ENCODE peak calls at places on chromosomes 6 and 20, in eight cellular contexts. N, I, U, S, W, C, K and A are unnamed samples. For H3K9me3, the result is how much of the 10 kb centered on the place peaks cover.

GRCh38 chr6:91135406-91135805 is 548.5 kb upstream of the MAP3K7 start:
- DNase-seq in I (no peak), N (no peak), U (no peak), K (no peak), S (no peak), W (no peak), C (no peak), A (no peak)

GRCh38 chr6:139080255-139080920 is 51.8 kb downstream of the ABRACL start:
- DNase-seq in C (peak), W (peak), K (no peak), I (peak), N (no peak), U (no peak), S (no peak), A (no peak)

GRCh38 chr20:25042531-25043498 is 15.1 kb downstream of the ACSS1 start:
- DNase-seq in K (peak), I (no peak), N (peak), S (peak), C (no peak), W (no peak), U (no peak), A (peak)

GRCh38 chr20:62238569-62239277 is 402 bp downstream of the OSBPL2 start:
- DNase-seq in N (no peak), S (no peak), K (peak), I (peak), U (no peak), W (no peak), C (no peak), A (peak)

GRCh38 chr20:38805958-38806854 is 709 bp downstream of the PPP1R16B start:
- DNase-seq in W (no peak), I (no peak), C (no peak), K (no peak), U (no peak), S (peak), N (peak), A (peak)

GRCh38 chr6:118860880-118861279 is 33.1 kb upstream of the ASF1A start:
- DNase-seq in N (no peak), U (no peak), S (no peak), C (no peak), I (no peak), K (no peak), W (no peak), A (no peak)

GRCh38 chr20:33370296-33370695 is 31.0 kb downstream of the CDK5RAP1 start:
- DNase-seq in W (peak), I (no peak), S (no peak), U (no peak), N (peak), C (no peak), K (no peak), A (no peak)

GRCh38 chr6:56760842-56761241 is 118.2 kb upstream of the DST start:
- DNase-seq in S (no peak), W (no peak), C (no peak), U (no peak), N (no peak), I (no peak), K (no peak), A (no peak)

GRCh38 chr6:119314894-119315272 is 34.7 kb downstream of the MAN1A1 start:
- DNase-seq in I (no peak), N (no peak), K (no peak), C (no peak), W (no peak), S (no peak), U (no peak), A (no peak)

GRCh38 chr6:93164781-93165180 is 254.6 kb downstream of the EPHA7 start:
- DNase-seq in S (no peak), W (peak), K (no peak), N (no peak), C (no peak), I (peak), U (no peak), A (no peak)

GRCh38 chr6:151808331-151809241 is 1.1 kb downstream of the ESR1 start:
- DNase-seq in C (no peak), S (no peak), K (no peak), W (no peak), U (no peak), I (no peak), N (no peak), A (peak)

GRCh38 chr6:71486466-71486865 is 197.9 kb downstream of the OGFRL1 start:
- DNase-seq in C (no peak), U (no peak), W (peak), S (no peak), K (no peak), N (no peak), I (no peak), A (no peak)

GRCh38 chr6:35317483-35318199 is 20.0 kb downstream of the DEF6 start:
- DNase-seq in C (no peak), N (no peak), W (no peak), K (peak), S (no peak), U (no peak), I (peak), A (peak)

GRCh38 chr20:42364446-42364845 is 746.3 kb upstream of the CHD6 start:
- DNase-seq in W (no peak), C (no peak), N (no peak), U (no peak), I (no peak), K (no peak), S (no peak), A (no peak)

GRCh38 chr20:39109933-39110818 is 148.0 kb downstream of the DHX35 start:
- DNase-seq in U (no peak), N (no peak), S (no peak), K (no peak), W (no peak), I (no peak), C (no peak), A (no peak)

GRCh38 chr6:167907837-167908681 is 81.3 kb downstream of the AFDN start:
- DNase-seq in K (peak), I (peak), S (no peak), U (no peak), W (peak), C (no peak), N (no peak), A (no peak)

GRCh38 chr6:112827793-112828192 is 480.7 kb downstream of the RFPL4B start:
- DNase-seq in I (no peak), S (no peak), U (no peak), C (no peak), N (no peak), W (peak), K (peak), A (peak)

GRCh38 chr6:157143885-157144795 is 179.2 kb downstream of the TMEM242 start:
- DNase-seq in I (no peak), C (no peak), K (no peak), U (no peak), N (no peak), W (peak), S (no peak), A (no peak)

GRCh38 chr6:19824058-19824807 is 12.9 kb upstream of the ID4 start:
- DNase-seq in W (no peak), U (no peak), C (no peak), N (no peak), S (no peak), K (peak), I (no peak), A (no peak)

GRCh38 chr20:10674684-10675455 is 1.1 kb upstream of the JAG1 start:
- DNase-seq in K (peak), I (peak), N (no peak), U (no peak), S (peak), C (no peak), W (peak), A (peak)

GRCh38 chr20:19090332-19090731 is 122.1 kb upstream of the SLC24A3 start:
- DNase-seq in C (no peak), I (no peak), K (no peak), W (no peak), S (no peak), N (no peak), U (no peak), A (no peak)

GRCh38 chr20:51639206-51639832 is 96.8 kb upstream of the NFATC2 start:
- DNase-seq in K (peak), S (no peak), C (no peak), W (peak), U (no peak), N (peak), I (peak), A (peak)

GRCh38 chr6:155267411-155267810 is 3.6 kb downstream of the CLDN20 start:
- DNase-seq in S (no peak), N (no peak), W (no peak), I (no peak), U (no peak), C (no peak), K (no peak), A (no peak)

GRCh38 chr20:8127553-8128255 is 4.4 kb upstream of the PLCB1 start:
- DNase-seq in U (no peak), I (no peak), C (no peak), N (no peak), W (peak), K (no peak), S (no peak), A (no peak)

GRCh38 chr6:6008648-6009421 is 2.1 kb upstream of the NRN1 start:
- DNase-seq in W (no peak), I (peak), N (no peak), C (no peak), K (peak), S (peak), U (no peak), A (peak)

GRCh38 chr6:1285589-1286340 is 26.1 kb upstream of the FOXQ1 start:
- DNase-seq in K (no peak), C (no peak), W (peak), U (no peak), S (no peak), I (no peak), N (no peak), A (peak)

GRCh38 chr20:32909451-32909850 is 50.7 kb downstream of the EFCAB8 start:
- DNase-seq in U (no peak), W (no peak), K (no peak), C (no peak), N (peak), S (peak), I (no peak), A (no peak)

GRCh38 chr20:63128956-63129355 is 87.0 kb downstream of the YTHDF1 start:
- DNase-seq in U (no peak), C (no peak), W (no peak), N (peak), I (no peak), K (no peak), S (peak), A (no peak)

GRCh38 chr6:135880066-135880972 is 28.8 kb downstream of the PDE7B start:
- DNase-seq in C (no peak), W (peak), S (no peak), K (no peak), N (peak), I (peak), U (no peak), A (no peak)

GRCh38 chr6:37103169-37104039 is 66.5 kb upstream of the PIM1 start:
- DNase-seq in I (peak), N (no peak), K (no peak), W (no peak), S (peak), C (peak), U (no peak), A (peak)

GRCh38 chr6:100504786-100505737 is 40.3 kb upstream of the SIM1 start:
- DNase-seq in C (peak), I (peak), W (peak), K (no peak), S (no peak), N (no peak), U (peak), A (no peak)

GRCh38 chr6:3718407-3718806 is 33.1 kb downstream of the PXDC1 start:
- DNase-seq in S (no peak), U (no peak), C (no peak), K (no peak), W (no peak), I (no peak), N (no peak), A (no peak)

GRCh38 chr6:161353208-161353613 is 79.3 kb upstream of the AGPAT4 start:
- DNase-seq in I (peak), U (no peak), C (no peak), S (no peak), N (no peak), K (no peak), W (no peak), A (no peak)

DNA sequence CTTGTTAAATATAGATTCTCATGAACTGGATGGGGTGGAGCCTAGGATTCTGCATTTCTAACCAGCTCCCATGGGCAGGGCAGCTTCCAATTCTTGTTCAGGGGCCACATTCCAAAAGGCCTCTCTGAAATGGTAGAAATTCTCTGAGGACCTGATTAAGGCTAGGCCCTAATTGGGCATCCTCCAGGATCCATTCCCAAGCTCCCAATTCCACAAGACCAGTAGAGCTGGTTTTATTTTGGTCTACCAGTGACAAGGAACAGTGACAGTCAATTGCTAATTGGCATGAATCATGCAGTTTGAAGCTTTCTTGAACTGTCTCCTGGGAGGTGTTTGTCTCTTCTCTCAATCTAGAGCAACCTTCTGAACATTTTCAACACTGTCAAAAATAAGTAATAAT is 3.0 kb downstream of the THBD start:
- DNase-seq in S (no peak), N (no peak), K (no peak), W (no peak), I (peak), U (no peak), C (no peak), A (no peak)
- H3K4me3 ChIP-seq in S (peak), N (no peak), K (peak), W (no peak), I (peak), U (no peak), C (peak), A (peak)

GRCh38 chr6:67544851-67545452 is 1090.1 kb upstream of the ADGRB3 start:
- DNase-seq in I (no peak), C (no peak), K (no peak), U (no peak), N (no peak), W (no peak), S (no peak), A (no peak)
- H3K9me3 ChIP-seq in I (under half), C (under half), K (under half), U (under half), N (under half), W (under half), S (under half), A (under half)

GRCh38 chr20:35600176-35600995 is 15.2 kb upstream of the SPAG4 start:
- DNase-seq in S (no peak), K (no peak), U (no peak), N (no peak), C (no peak), W (no peak), I (no peak), A (no peak)
- H3K4me3 ChIP-seq in S (peak), K (peak), U (peak), N (no peak), C (peak), W (no peak), I (no peak), A (peak)

DNA sequence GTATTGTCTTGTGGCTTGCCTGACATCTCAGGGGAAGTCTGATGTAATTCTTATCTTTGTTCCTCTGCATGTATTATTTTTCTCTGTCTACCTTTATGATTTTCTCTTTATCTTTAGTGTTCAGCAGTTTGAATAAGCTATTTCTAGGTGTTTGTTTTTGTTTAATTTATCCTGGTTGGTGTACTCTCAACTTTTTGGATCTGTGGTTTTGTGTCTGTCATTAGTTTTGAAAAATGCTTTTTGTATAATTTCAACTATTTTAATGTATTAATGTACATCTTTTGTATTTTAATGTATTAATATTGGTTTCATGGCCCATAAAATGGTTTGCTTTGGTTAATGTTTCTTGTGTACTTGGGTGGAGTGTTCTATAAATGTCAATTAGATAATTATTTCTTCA is 15.9 kb upstream of the APCDD1L start:
- DNase-seq in K (no peak), W (no peak), S (no peak), U (no peak), N (no peak), C (no peak), I (no peak), A (no peak)
- H3K9me3 ChIP-seq in K (under half), W (under half), S (under half), U (under half), N (under half), C (under half), I (under half), A (under half)